ENCODE peak calls at places on chromosomes 5 and 9, in seven cellular contexts. L, E, Q, S, B, X and G are unnamed samples.

GRCh38 chr5:80269991-80270438 is 14.2 kb upstream of the SERINC5 start:
- DNase-seq in L (no peak), E (peak; percentile 45), Q (no peak), S (no peak), B (no peak), X (no peak), G (no peak)

GRCh38 chr9:27303219-27303618 is 6.3 kb upstream of the EQTN start:
- DNase-seq in L (no peak), E (no peak), Q (peak; percentile 22), S (peak; percentile 75), B (no peak), X (no peak), G (no peak)

GRCh38 chr9:105198763-105199339 is 45.6 kb upstream of the SLC44A1 start:
- DNase-seq in L (no peak), E (no peak), Q (no peak), S (no peak), B (no peak), X (no peak), G (no peak)

GRCh38 chr9:38068866-38069628 is at the start of gene SHB:
- DNase-seq in L (peak; percentile 76), E (peak; percentile 80), Q (peak; percentile 50), S (no peak), B (peak; percentile 56), X (peak; percentile 81), G (no peak)

GRCh38 chr5:10621837-10622236 is 58.0 kb downstream of the ANKRD33B start:
- DNase-seq in L (no peak), E (no peak), Q (no peak), S (no peak), B (no peak), X (no peak), G (no peak)

GRCh38 chr5:67636091-67636490 is 439.5 kb upstream of the CD180 start:
- DNase-seq in L (peak; percentile 14), E (no peak), Q (no peak), S (no peak), B (peak; percentile 53), X (no peak), G (no peak)

GRCh38 chr5:95087819-95088317 is 197.0 kb downstream of the MCTP1 start:
- DNase-seq in L (no peak), E (no peak), Q (no peak), S (peak; percentile 19), B (no peak), X (no peak), G (no peak)

GRCh38 chr9:105503873-105504272 is 54.1 kb upstream of the FKTN start:
- DNase-seq in L (no peak), E (no peak), Q (no peak), S (peak; percentile 45), B (no peak), X (no peak), G (peak; percentile 47)

GRCh38 chr9:121009657-121010056 is 40.4 kb downstream of the C5 start:
- DNase-seq in L (no peak), E (no peak), Q (no peak), S (no peak), B (no peak), X (no peak), G (no peak)

GRCh38 chr9:4207476-4207875 is 92.4 kb downstream of the GLIS3 start:
- DNase-seq in L (no peak), E (no peak), Q (no peak), S (no peak), B (no peak), X (no peak), G (no peak)

GRCh38 chr9:2662496-2662895 is 40.9 kb downstream of the VLDLR start:
- DNase-seq in L (peak; percentile 13), E (no peak), Q (peak; percentile 17), S (no peak), B (no peak), X (no peak), G (no peak)

GRCh38 chr9:85508616-85509015 is 233.1 kb downstream of the AGTPBP1 start:
- DNase-seq in L (no peak), E (no peak), Q (no peak), S (no peak), B (no peak), X (no peak), G (peak; percentile 28)

GRCh38 chr5:173165193-173165988 is 21.1 kb downstream of the BNIP1 start:
- DNase-seq in L (no peak), E (no peak), Q (no peak), S (no peak), B (no peak), X (no peak), G (no peak)

GRCh38 chr9:21710792-21711191 is 91.6 kb upstream of the MTAP start:
- DNase-seq in L (no peak), E (no peak), Q (no peak), S (peak; percentile 91), B (no peak), X (no peak), G (peak; percentile 79)

GRCh38 chr9:88574993-88575392 is 40.0 kb downstream of the NXNL2 start:
- DNase-seq in L (no peak), E (no peak), Q (no peak), S (peak; percentile 43), B (no peak), X (no peak), G (no peak)

GRCh38 chr9:38083858-38084555 is 15.0 kb upstream of the SHB start:
- DNase-seq in L (no peak), E (peak; percentile 19), Q (no peak), S (peak; percentile 73), B (no peak), X (no peak), G (peak; percentile 39)

GRCh38 chr5:60945760-60946253 is 802 bp downstream of the NDUFAF2 start:
- DNase-seq in L (peak; percentile 51), E (peak; percentile 46), Q (peak; percentile 19), S (peak; percentile 50), B (peak; percentile 15), X (no peak), G (peak; percentile 52)

GRCh38 chr5:53779541-53779981 is 219.1 kb downstream of the NDUFS4 start:
- DNase-seq in L (no peak), E (peak; percentile 41), Q (peak; percentile 28), S (peak; percentile 89), B (no peak), X (no peak), G (peak; percentile 68)

GRCh38 chr5:100794218-100794617 is 108.9 kb downstream of the ST8SIA4 start:
- DNase-seq in L (no peak), E (no peak), Q (no peak), S (no peak), B (no peak), X (no peak), G (no peak)

GRCh38 chr5:105877592-105877991 is 1793.1 kb downstream of the EFNA5 start:
- DNase-seq in L (no peak), E (no peak), Q (no peak), S (no peak), B (no peak), X (no peak), G (peak; percentile 11)

GRCh38 chr9:942805-943580 is 33.5 kb upstream of the DMRT3 start:
- DNase-seq in L (no peak), E (no peak), Q (no peak), S (no peak), B (no peak), X (no peak), G (peak; percentile 58)

GRCh38 chr9:131590907-131591844 is 45.9 kb downstream of the PRRT1B start:
- DNase-seq in L (peak; percentile 33), E (peak; percentile 85), Q (peak; percentile 88), S (peak; percentile 55), B (peak; percentile 64), X (peak; percentile 56), G (peak; percentile 64)

GRCh38 chr9:118767571-118767970 is 601.7 kb downstream of the BRINP1 start:
- DNase-seq in L (no peak), E (no peak), Q (no peak), S (no peak), B (no peak), X (no peak), G (no peak)

GRCh38 chr9:73565833-73566465 is 414.3 kb downstream of the ANXA1 start:
- DNase-seq in L (no peak), E (no peak), Q (no peak), S (peak; percentile 59), B (no peak), X (peak; percentile 30), G (peak; percentile 62)

GRCh38 chr5:55691265-55692105 is 20.6 kb downstream of the SLC38A9 start:
- DNase-seq in L (no peak), E (no peak), Q (peak; percentile 43), S (peak; percentile 61), B (no peak), X (peak; percentile 20), G (peak; percentile 54)

GRCh38 chr5:163261647-163262269 is 175.6 kb upstream of the CCNG1 start:
- DNase-seq in L (no peak), E (no peak), Q (no peak), S (no peak), B (no peak), X (no peak), G (no peak)

GRCh38 chr9:127444921-127445850 is 6.0 kb downstream of the RPL12 start:
- DNase-seq in L (no peak), E (no peak), Q (no peak), S (peak; percentile 53), B (no peak), X (no peak), G (no peak)

GRCh38 chr9:108746864-108747263 is 108.9 kb downstream of the ACTL7B start:
- DNase-seq in L (no peak), E (no peak), Q (no peak), S (peak; percentile 64), B (no peak), X (no peak), G (peak; percentile 75)

GRCh38 chr9:114004221-114004716 is 73.8 kb downstream of the AMBP start:
- DNase-seq in L (peak; percentile 36), E (peak; percentile 9), Q (no peak), S (no peak), B (no peak), X (no peak), G (no peak)

GRCh38 chr5:178431063-178431776 is 159.0 kb downstream of the COL23A1 start:
- DNase-seq in L (no peak), E (no peak), Q (no peak), S (no peak), B (no peak), X (no peak), G (no peak)

GRCh38 chr5:170154297-170154696 is 48.6 kb downstream of the FOXI1 start:
- DNase-seq in L (no peak), E (no peak), Q (no peak), S (no peak), B (no peak), X (no peak), G (no peak)

GRCh38 chr9:129501771-129502324 is 119.1 kb downstream of the C9orf50 start:
- DNase-seq in L (no peak), E (no peak), Q (no peak), S (no peak), B (no peak), X (no peak), G (no peak)

GRCh38 chr9:120443489-120443888 is 136.5 kb downstream of the CDK5RAP2 start:
- DNase-seq in L (no peak), E (no peak), Q (no peak), S (peak; percentile 18), B (no peak), X (no peak), G (no peak)

GRCh38 chr5:128850049-128850448 is 115.2 kb upstream of the SLC27A6 start:
- DNase-seq in L (no peak), E (no peak), Q (no peak), S (no peak), B (no peak), X (no peak), G (no peak)

GRCh38 chr9:137589441-137590122 is 730 bp downstream of the ZMYND19 start:
- DNase-seq in L (no peak), E (no peak), Q (no peak), S (no peak), B (no peak), X (no peak), G (no peak)

GRCh38 chr9:133976888-133977287 is 15.2 kb downstream of the VAV2 start:
- DNase-seq in L (no peak), E (no peak), Q (no peak), S (no peak), B (no peak), X (no peak), G (no peak)

GRCh38 chr9:82799300-82799699 is 263.6 kb downstream of the RASEF start:
- DNase-seq in L (no peak), E (no peak), Q (no peak), S (no peak), B (no peak), X (no peak), G (no peak)

GRCh38 chr9:131264231-131264630 is 12.1 kb downstream of the FAM78A start:
- DNase-seq in L (no peak), E (no peak), Q (no peak), S (no peak), B (no peak), X (no peak), G (no peak)